ENCODE peak calls at places on chromosome 13, in six cellular contexts. T, U, B, R, Q and I are unnamed samples.
A peak's percentile ranks its signal among the peaks of the same experiment; 100 is the strongest.

GRCh38 chr13:85255978-85256377 is 543.2 kb downstream of the SLITRK6 start:
- DNase-seq in T (no peak), U (no peak), B (no peak), R (no peak), Q (no peak), I (no peak)

GRCh38 chr13:107450931-107451330 is 764.4 kb downstream of the LIG4 start:
- DNase-seq in T (peak; percentile 99), U (no peak), B (no peak), R (no peak), Q (no peak), I (no peak)

GRCh38 chr13:114166381-114167131 is 12.5 kb upstream of the CFAP97D2 start:
- DNase-seq in T (no peak), U (no peak), B (no peak), R (no peak), Q (peak; percentile 72), I (no peak)

GRCh38 chr13:100559886-100560285 is 28.7 kb downstream of the GGACT start:
- DNase-seq in T (no peak), U (no peak), B (no peak), R (peak; percentile 9), Q (no peak), I (no peak)

GRCh38 chr13:44058586-44059238 is 179.0 kb downstream of the LACC1 start:
- DNase-seq in T (no peak), U (no peak), B (no peak), R (no peak), Q (no peak), I (no peak)

GRCh38 chr13:93147946-93148345 is 78.7 kb upstream of the GPC6 start:
- DNase-seq in T (no peak), U (no peak), B (no peak), R (no peak), Q (no peak), I (no peak)

GRCh38 chr13:20721454-20722357 is 18.2 kb downstream of the IL17D start:
- DNase-seq in T (peak; percentile 79), U (peak; percentile 64), B (no peak), R (peak; percentile 82), Q (peak; percentile 60), I (peak; percentile 68)

GRCh38 chr13:75384881-75385707 is 96.9 kb downstream of the TBC1D4 start:
- DNase-seq in T (no peak), U (no peak), B (no peak), R (no peak), Q (no peak), I (no peak)

GRCh38 chr13:77429320-77430142 is 102.6 kb upstream of the MYCBP2 start:
- DNase-seq in T (no peak), U (no peak), B (no peak), R (no peak), Q (no peak), I (no peak)

GRCh38 chr13:26133286-26133685 is 81.5 kb upstream of the SHISA2 start:
- DNase-seq in T (no peak), U (no peak), B (no peak), R (no peak), Q (no peak), I (no peak)

GRCh38 chr13:60019119-60019993 is 144.4 kb downstream of the DIAPH3 start:
- DNase-seq in T (peak; percentile 40), U (no peak), B (no peak), R (no peak), Q (no peak), I (no peak)

DNA sequence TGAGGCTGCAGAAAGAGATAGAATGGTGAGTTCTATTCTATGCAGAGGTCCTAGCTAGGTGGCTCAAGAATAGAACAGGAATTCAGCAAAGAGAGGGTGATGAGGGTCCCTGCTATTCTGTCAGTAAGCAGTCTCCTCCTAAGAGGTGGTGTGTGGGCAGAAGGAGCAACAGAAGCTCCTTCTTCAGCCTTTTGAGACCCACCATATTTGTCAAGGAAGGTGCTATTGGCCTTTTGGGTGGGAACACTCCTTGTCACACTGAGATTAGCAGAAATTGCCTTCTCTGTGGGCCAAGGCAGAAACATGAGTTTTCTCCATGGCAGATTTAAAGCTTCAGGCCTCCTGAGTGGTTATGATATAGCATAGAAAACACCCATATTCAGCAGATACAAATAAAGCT is 39.4 kb upstream of the RAP2A start:
- DNase-seq in T (no peak), U (no peak), B (no peak), R (no peak), Q (no peak), I (no peak)
- H3K4me3 ChIP-seq in T (no peak overlapping the region), U (no peak overlapping the region), B (no peak overlapping the region), R (no peak overlapping the region), Q (no peak overlapping the region), I (no peak overlapping the region)

GRCh38 chr13:52447815-52448552 is 2.5 kb downstream of the VPS36 start:
- DNase-seq in T (no peak), U (no peak), B (no peak), R (no peak), Q (no peak), I (no peak)

GRCh38 chr13:52450793-52451116 is 321 bp upstream of the VPS36 start:
- DNase-seq in T (no peak), U (no peak), B (no peak), R (no peak), Q (no peak), I (no peak)

GRCh38 chr13:52447354-52447753 is 3.1 kb downstream of the VPS36 start:
- DNase-seq in T (peak; percentile 7), U (no peak), B (no peak), R (no peak), Q (no peak), I (no peak)

GRCh38 chr13:52450012-52450792 is at the start of gene VPS36:
- DNase-seq in T (peak; percentile 92), U (peak; percentile 99), B (peak; percentile 98), R (peak; percentile 98), Q (peak; percentile 98), I (peak; percentile 93)

DNA sequence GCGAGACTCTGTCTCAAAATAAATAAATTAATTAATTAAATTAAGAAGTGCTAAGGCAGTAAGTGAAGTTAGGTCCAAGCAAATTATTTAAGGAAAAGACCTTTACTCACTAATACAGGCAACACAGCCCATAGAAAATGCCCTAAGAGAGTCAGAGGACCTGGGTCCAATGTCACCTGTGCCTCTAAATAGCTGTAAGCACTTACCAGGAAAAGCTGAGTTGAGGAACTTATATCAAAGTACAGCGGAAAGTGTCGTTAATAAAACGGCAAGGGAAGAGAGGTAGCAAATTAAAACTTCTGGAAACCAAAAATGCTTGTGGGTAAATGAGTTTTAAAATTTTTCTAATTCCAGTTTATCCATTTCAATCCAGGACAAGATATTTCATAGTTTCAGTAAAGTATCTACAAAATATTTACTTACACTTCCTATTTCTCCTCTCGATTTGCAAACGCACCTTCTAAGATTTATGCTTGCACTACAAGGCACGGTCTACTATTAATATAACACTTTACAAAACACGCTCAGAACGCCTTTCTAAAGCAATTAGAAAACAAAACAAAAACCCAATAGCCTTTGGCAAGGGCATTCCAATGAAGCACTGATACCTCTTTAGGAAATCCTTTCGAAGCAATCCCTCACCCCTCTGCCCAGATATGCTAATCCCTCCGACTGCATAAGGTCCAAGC is 967 bp downstream of the VPS36 start:
- DNase-seq in T (no peak), U (no peak), B (no peak), R (no peak), Q (no peak), I (no peak)
- H3K27ac ChIP-seq in T (peak overlapping the region; percentile 83), U (peak overlapping the region; percentile 96), B (peak overlapping the region; percentile 88), R (no peak overlapping the region), Q (peak overlapping the region; percentile 97), I (peak overlapping the region; percentile 94)

DNA sequence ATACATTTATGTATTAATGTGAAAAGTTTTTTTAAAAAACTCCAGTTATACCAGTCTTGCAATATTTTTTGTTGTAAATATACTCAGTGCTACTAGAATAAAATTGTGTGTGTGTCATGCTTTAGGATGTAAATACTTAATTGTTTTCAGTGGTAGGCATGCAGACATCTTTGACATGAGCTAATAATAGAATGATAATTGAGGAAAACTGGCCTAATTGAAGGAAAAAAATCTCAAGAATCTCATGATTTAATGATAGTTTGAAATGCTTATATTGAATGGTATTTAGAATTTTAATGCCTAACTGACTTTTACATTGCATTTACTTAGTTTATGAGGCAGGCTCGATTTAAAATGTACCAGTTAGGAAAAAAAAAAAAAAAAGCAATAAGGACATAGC is 3.2 kb upstream of the MAB21L1 start:
- DNase-seq in T (no peak), U (no peak), B (no peak), R (no peak), Q (no peak), I (no peak)
- H3K4me3 ChIP-seq in T (no peak overlapping the region), U (no peak overlapping the region), B (no peak overlapping the region), R (no peak overlapping the region), Q (no peak overlapping the region), I (no peak overlapping the region)

DNA sequence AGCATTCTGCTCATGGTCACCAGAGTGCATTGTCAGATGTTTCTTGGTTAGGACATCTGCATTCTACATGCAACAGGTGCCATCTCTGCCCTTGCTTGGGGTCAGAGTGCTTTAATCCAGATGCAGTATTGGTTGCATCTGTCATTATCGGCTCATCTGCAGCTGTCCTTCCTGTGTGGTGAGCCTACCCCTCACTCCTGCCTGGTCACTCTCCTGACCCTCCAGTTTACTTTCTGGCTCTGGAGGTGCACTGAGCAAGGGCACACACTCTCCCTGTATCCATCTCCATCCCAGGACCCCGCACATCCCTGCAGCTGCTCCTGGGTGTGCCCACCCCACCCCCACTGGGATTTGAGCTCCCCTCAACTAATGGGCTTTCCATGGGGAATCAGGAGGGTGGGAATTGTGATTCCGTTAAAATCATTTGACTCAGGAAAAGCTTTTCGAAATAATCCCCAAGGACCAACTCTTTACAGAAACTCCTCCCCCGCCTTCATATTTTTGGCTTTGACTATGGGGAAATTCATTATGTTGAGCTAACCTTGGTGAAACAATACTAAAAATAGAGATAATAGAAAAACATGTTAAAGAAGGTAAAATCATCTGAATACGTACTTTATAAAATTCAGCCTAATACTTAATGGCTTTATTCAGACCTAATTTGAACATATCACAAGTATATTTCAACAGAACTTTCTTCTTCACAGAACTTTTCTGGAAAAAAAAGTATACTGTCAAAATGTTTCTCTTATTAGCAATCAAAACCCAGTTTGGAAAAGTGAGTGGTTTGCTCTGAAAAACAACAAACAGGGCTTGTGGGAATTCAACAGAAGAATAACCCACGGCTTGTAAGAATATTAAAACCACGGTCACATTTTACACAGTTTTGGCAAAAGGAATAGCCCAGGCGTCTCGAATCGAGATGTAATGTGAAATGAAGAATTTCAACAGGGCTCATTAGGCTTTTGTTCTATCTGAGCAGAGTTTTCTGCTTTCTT is 70.4 kb downstream of the COL4A2 start:
- DNase-seq in T (no peak), U (no peak), B (no peak), R (no peak), Q (no peak), I (no peak)
- H3K27ac ChIP-seq in T (no peak overlapping the region), U (no peak overlapping the region), B (no peak overlapping the region), R (no peak overlapping the region), Q (peak overlapping the region; percentile 48), I (no peak overlapping the region)

DNA sequence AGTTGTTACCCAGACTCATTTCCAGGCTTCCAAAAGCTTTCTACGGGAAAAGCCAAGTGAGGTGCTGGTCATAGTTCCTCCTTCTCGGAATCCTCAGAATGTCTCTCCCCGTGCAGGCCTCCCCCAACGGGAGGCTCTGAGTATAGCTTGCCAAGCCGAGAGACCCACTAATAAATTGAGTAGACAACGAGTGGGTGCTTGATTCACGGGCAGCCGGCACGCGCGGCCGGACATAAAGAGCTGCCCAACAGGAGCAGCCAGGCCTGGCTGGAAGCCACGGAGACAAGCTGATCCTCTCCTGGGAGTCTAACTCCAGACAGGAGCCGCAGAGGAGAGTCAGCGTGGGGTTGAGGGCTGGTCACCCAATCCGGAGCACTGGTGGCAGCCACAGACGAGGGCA is 43.4 kb upstream of the MEDAG start:
- DNase-seq in T (no peak), U (no peak), B (no peak), R (peak; percentile 73), Q (peak; percentile 56), I (no peak)
- H3K4me3 ChIP-seq in T (no peak overlapping the region), U (no peak overlapping the region), B (no peak overlapping the region), R (no peak overlapping the region), Q (no peak overlapping the region), I (no peak overlapping the region)

GRCh38 chr13:95601216-95601615 is 43.3 kb downstream of the DZIP1 start:
- DNase-seq in T (no peak), U (no peak), B (no peak), R (no peak), Q (no peak), I (no peak)
- H3K27ac ChIP-seq in T (no peak overlapping the region), U (no peak overlapping the region), B (no peak overlapping the region), R (no peak overlapping the region), Q (no peak overlapping the region), I (no peak overlapping the region)